ENCODE peak calls at places on chromosomes 4 and X, in seven cellular contexts. S is ovary, B is transverse colon, A is A549, X is tibial nerve, M is suprapubic skin, G is GM12878. T is an unnamed sample. For H3K4me1, the result is how much of the 10 kb centered on the place peaks cover.

GRCh38 chr4:81607947-81608346 is 136.2 kb upstream of the RASGEF1B start:
- DNase-seq in S (no peak), B (no peak), A (no peak), X (no peak), M (no peak), G (no peak), T (no peak)

GRCh38 chr4:38687571-38688011 is 23.6 kb downstream of the KLF3 start:
- DNase-seq in S (no peak), B (no peak), A (no peak), X (no peak), M (no peak), G (no peak), T (no peak)

GRCh38 chr4:127687580-127687979 is 42.6 kb upstream of the SLC25A31 start:
- DNase-seq in S (no peak), B (no peak), A (no peak), X (no peak), M (no peak), G (no peak), T (no peak)

GRCh38 chr4:78602334-78602733 is 50.8 kb downstream of the ANXA3 start:
- DNase-seq in S (no peak), B (no peak), A (no peak), X (no peak), M (no peak), G (no peak), T (no peak)

GRCh38 chrX:29397506-29397905 is 810.3 kb downstream of the IL1RAPL1 start:
- DNase-seq in S (no peak), B (no peak), A (no peak), X (no peak), M (no peak), G (no peak), T (no peak)

GRCh38 chr4:90503677-90504076 is 376.5 kb downstream of the CCSER1 start:
- DNase-seq in S (no peak), B (no peak), A (no peak), X (no peak), M (no peak), G (no peak), T (no peak)

GRCh38 chrX:3728454-3728853 is 15.0 kb upstream of the PRKX start:
- DNase-seq in S (no peak), B (no peak), A (no peak), X (no peak), M (no peak), G (no peak), T (no peak)

GRCh38 chr4:10582059-10582686 is 102.4 kb downstream of the CLNK start:
- DNase-seq in S (peak), B (peak), A (peak), X (peak), M (no peak), G (no peak), T (no peak)

GRCh38 chrX:78687586-78687985 is 28.5 kb upstream of the RTL3 start:
- DNase-seq in S (no peak), B (no peak), A (no peak), X (no peak), M (no peak), G (peak), T (no peak)

GRCh38 chrX:82589410-82589809 is 918.7 kb upstream of the POU3F4 start:
- DNase-seq in S (no peak), B (no peak), A (peak), X (no peak), M (no peak), G (no peak), T (no peak)

GRCh38 chr4:135124196-135124595 is 922.6 kb upstream of the PABPC4L start:
- DNase-seq in S (no peak), B (no peak), A (no peak), X (no peak), M (no peak), G (no peak), T (no peak)

GRCh38 chr4:83221897-83222441 is 62.6 kb downstream of the COQ2 start:
- DNase-seq in S (no peak), B (no peak), A (no peak), X (no peak), M (no peak), G (peak), T (no peak)

GRCh38 chr4:83217721-83218522 is 66.7 kb downstream of the COQ2 start:
- DNase-seq in S (no peak), B (peak), A (no peak), X (no peak), M (no peak), G (peak), T (no peak)

GRCh38 chr4:83216856-83217683 is 67.5 kb downstream of the COQ2 start:
- DNase-seq in S (no peak), B (no peak), A (no peak), X (no peak), M (no peak), G (no peak), T (no peak)

GRCh38 chr4:83219991-83220360 is 64.6 kb downstream of the COQ2 start:
- DNase-seq in S (no peak), B (no peak), A (no peak), X (no peak), M (no peak), G (no peak), T (no peak)

DNA sequence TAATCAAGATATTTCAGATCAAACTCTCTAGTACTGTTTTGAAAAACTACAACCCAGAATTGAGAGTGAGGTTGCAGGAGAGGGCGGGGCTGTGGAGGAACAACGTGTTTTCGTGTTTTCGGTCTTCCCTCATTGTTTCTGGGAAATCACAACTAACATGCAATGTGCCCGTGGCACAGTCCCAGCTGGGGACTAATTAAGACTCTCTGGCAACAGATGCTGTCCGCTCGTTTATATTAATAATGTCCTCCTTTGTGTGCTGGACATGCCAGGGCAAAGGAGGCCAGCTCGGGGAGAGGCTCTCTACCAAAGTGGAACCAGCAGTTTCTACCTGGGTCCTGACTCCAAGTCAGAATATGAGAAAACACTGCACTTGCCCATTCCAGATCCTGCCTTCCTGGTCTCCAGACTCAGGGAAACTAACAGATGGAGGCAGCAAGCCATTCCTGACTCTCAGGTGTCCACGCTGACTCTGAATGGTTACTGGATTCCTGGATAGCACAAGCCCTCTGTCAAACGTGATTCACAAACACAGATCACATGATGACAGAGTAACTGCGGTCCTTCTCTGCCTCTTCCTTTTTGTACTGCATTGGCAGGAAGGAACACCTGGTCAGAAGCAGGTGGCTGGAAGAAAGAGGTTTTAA is 65.1 kb downstream of the COQ2 start:
- DNase-seq in S (peak), B (peak), A (no peak), X (no peak), M (no peak), G (peak), T (no peak)
- H3K27ac ChIP-seq in S (no peak), B (peak), A (no peak), X (peak), M (no peak), G (peak), T (no peak)

DNA sequence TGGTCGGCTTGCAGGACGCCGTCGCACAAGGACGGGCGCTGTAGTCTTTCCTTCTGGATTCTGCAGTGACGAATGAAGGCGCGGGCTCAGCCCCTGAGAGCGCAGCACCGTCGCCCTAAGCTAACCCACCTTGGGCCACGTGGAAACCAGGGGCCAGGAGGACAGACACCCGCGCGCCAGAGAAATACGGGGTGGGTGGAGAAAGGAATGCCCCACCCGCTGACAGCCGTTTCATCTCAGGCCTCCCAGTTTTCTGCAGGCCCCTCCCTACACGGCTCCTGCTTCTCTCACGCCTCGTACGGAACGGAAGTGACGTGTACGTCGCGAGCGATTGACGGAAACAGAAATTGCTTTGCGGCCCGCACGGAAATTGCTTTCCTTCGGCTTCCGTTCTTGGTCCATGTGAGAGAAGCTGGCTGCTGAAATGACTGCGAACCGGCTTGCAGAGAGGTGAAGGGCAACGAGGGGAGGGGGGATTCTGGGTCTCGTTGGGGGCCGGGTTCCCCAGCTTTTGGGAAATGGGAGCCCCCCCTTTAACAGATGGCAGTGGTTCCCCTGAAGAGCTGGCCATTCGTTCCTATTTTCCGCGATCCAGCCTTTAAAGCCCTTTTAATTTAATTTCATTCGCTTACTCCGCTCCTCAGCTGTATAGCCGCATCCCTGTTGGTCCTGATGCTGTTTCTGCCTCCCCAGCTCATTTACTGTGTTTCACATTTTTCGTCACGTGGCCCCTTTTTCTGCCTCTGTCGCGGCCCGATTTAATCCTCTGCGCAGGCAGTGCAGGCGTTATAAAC is at the start of gene UTP14A:
- DNase-seq in S (peak), B (peak), A (peak), X (peak), M (peak), G (peak), T (peak)
- TF ChIP-seq EP300 in S (no peak), B (no peak), A (no peak), X (peak), M (no peak), G (no peak), T (no peak)

GRCh38 chr4:7974425-7974824 is 34.8 kb upstream of the AFAP1 start:
- DNase-seq in S (no peak), B (no peak), A (no peak), X (no peak), M (no peak), G (no peak), T (no peak)

GRCh38 chr4:7971159-7971631 is 31.5 kb upstream of the AFAP1 start:
- DNase-seq in S (no peak), B (no peak), A (no peak), X (no peak), M (no peak), G (no peak), T (no peak)

GRCh38 chr4:7976025-7976424 is 36.4 kb upstream of the AFAP1 start:
- DNase-seq in S (no peak), B (no peak), A (no peak), X (no peak), M (no peak), G (no peak), T (no peak)

GRCh38 chr4:7971881-7972500 is 32.3 kb upstream of the AFAP1 start:
- DNase-seq in S (no peak), B (no peak), A (no peak), X (no peak), M (no peak), G (no peak), T (no peak)

GRCh38 chr4:7973545-7973981 is 33.9 kb upstream of the AFAP1 start:
- DNase-seq in S (no peak), B (no peak), A (no peak), X (no peak), M (no peak), G (no peak), T (no peak)
- H3K4me1 ChIP-seq in S (under half), B (half or more), A (half or more), X (under half), M (half or more), G (under half), T (under half)

GRCh38 chrX:132022115-132022862 is 813 bp upstream of the STK26 start:
- DNase-seq in S (no peak), B (peak), A (peak), X (no peak), M (peak), G (no peak), T (no peak)
- H3K27ac ChIP-seq in S (no peak), B (peak), A (peak), X (no peak), M (no peak), G (peak), T (peak)

GRCh38 chr4:149050840-149051239 is 608.6 kb upstream of the NR3C2 start:
- DNase-seq in S (no peak), B (no peak), A (no peak), X (no peak), M (no peak), G (no peak), T (no peak)

GRCh38 chr4:149057594-149057993 is 615.4 kb upstream of the NR3C2 start:
- DNase-seq in S (no peak), B (no peak), A (no peak), X (no peak), M (no peak), G (no peak), T (no peak)

DNA sequence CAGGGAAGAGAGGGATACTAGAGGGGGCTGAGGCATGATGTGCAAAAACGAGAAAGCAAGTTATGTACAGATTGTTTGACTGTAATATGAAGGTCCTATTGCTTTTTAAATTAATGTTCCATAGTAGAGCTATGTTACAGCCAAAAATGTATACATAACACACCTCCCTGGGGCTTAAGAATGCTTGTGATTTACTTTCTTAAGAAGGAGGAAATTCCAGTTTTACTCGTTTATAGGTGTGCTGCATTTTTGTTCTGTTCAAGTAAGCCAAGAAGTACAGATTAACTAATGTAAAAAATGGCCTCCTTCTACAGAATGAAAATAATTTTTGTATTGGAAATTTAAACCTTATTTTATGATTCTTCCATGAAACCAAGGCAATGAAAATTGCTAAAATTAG is 614.4 kb upstream of the NR3C2 start:
- DNase-seq in S (no peak), B (no peak), A (no peak), X (no peak), M (no peak), G (no peak), T (no peak)
- TF ChIP-seq EP300 in S (no peak), B (no peak), A (no peak), X (no peak), M (no peak), G (no peak), T (no peak)

GRCh38 chr4:8613421-8614364 is 21.1 kb downstream of the CPZ start:
- DNase-seq in S (peak), B (no peak), A (no peak), X (no peak), M (peak), G (no peak), T (peak)
- H3K4me1 ChIP-seq in S (under half), B (under half), A (under half), X (under half), M (under half), G (under half), T (under half)

T was measured in sigmoid colon.